ENCODE peak calls at places on chromosome 16, in seven cellular contexts. E, K, G, Y, A, C and Z are unnamed samples.
A peak's percentile ranks its signal among the peaks of the same experiment; 100 is the strongest.

GRCh38 chr16:56814537-56815432 is 50.2 kb upstream of the SLC12A3 start:
- DNase-seq in Y (no peak), E (no peak), A (no peak), G (no peak), K (no peak), C (no peak), Z (no peak)

GRCh38 chr16:10738231-10739077 is 5.2 kb upstream of the NUBP1 start:
- DNase-seq in E (no peak), K (peak; percentile 44), A (peak; percentile 68), G (peak; percentile 30), Y (no peak), C (peak; percentile 28), Z (peak; percentile 56)

GRCh38 chr16:88298166-88298881 is 84.4 kb upstream of the ZNF469 start:
- DNase-seq in K (no peak), C (peak; percentile 72), G (no peak), Y (no peak), A (peak; percentile 61), E (no peak), Z (no peak)

GRCh38 chr16:65023802-65024201 is 98.1 kb downstream of the CDH11 start:
- DNase-seq in C (no peak), K (no peak), Y (no peak), G (no peak), A (no peak), E (no peak), Z (no peak)

GRCh38 chr16:23016372-23016771 is 132.9 kb downstream of the USP31 start:
- DNase-seq in E (no peak), Y (no peak), A (no peak), G (no peak), C (no peak), K (no peak), Z (no peak)

GRCh38 chr16:54805648-54806047 is 125.0 kb upstream of the IRX5 start:
- DNase-seq in C (no peak), G (no peak), E (no peak), A (no peak), Y (no peak), K (no peak), Z (no peak)

GRCh38 chr16:66477028-66477515 is 50.0 kb downstream of the BEAN1 start:
- DNase-seq in A (no peak), E (no peak), K (no peak), G (no peak), Y (no peak), C (no peak), Z (peak; percentile 9)

GRCh38 chr16:14172200-14172805 is 101.2 kb downstream of the MRTFB start:
- DNase-seq in E (no peak), K (no peak), Y (no peak), G (no peak), A (peak; percentile 84), C (peak; percentile 23), Z (no peak)

GRCh38 chr16:2093793-2094192 is 41.9 kb downstream of the PKD1 start:
- DNase-seq in K (no peak), Y (no peak), G (no peak), A (no peak), E (no peak), C (no peak), Z (no peak)

GRCh38 chr16:1493746-1494094 is 560 bp downstream of the TELO2 start:
- DNase-seq in E (no peak), G (no peak), K (no peak), A (peak; percentile 7), C (peak; percentile 60), Y (no peak), Z (no peak)

GRCh38 chr16:89562939-89563338 is 2.5 kb downstream of the RPL13 start:
- DNase-seq in C (no peak), G (no peak), K (no peak), A (no peak), Y (no peak), E (no peak), Z (no peak)

GRCh38 chr16:75621170-75621477 is 2.0 kb downstream of the ADAT1 start:
- DNase-seq in G (no peak), C (peak; percentile 52), A (peak; percentile 63), Y (no peak), K (no peak), E (no peak), Z (no peak)

GRCh38 chr16:88796278-88796677 is 7.3 kb upstream of the CDT1 start:
- DNase-seq in K (no peak), E (no peak), A (no peak), Y (no peak), C (no peak), G (no peak), Z (no peak)

GRCh38 chr16:54277845-54278703 is 8.5 kb downstream of the IRX3 start:
- DNase-seq in K (no peak), E (no peak), A (no peak), C (no peak), Y (peak; percentile 36), G (no peak), Z (no peak)

GRCh38 chr16:3959148-3959547 is 78.6 kb upstream of the CREBBP start:
- DNase-seq in C (no peak), G (peak; percentile 90), E (no peak), K (no peak), Y (no peak), A (peak; percentile 86), Z (no peak)

GRCh38 chr16:24036614-24037013 is 200.8 kb downstream of the PRKCB start:
- DNase-seq in C (peak; percentile 88), Y (peak; percentile 36), G (peak; percentile 0), E (no peak), K (peak; percentile 50), A (peak; percentile 59), Z (no peak)

GRCh38 chr16:81429045-81429521 is 15.5 kb upstream of the CMIP start:
- DNase-seq in E (no peak), C (peak; percentile 71), G (no peak), K (no peak), Y (no peak), A (peak; percentile 62), Z (no peak)

GRCh38 chr16:64391009-64391663 is 730.7 kb downstream of the CDH11 start:
- DNase-seq in G (no peak), A (peak; percentile 44), Y (no peak), C (peak; percentile 27), K (no peak), E (no peak), Z (no peak)

GRCh38 chr16:23323224-23324030 is 21.3 kb downstream of the SCNN1B start:
- DNase-seq in A (no peak), E (no peak), K (no peak), G (no peak), Y (no peak), C (no peak), Z (no peak)

GRCh38 chr16:70162041-70162451 is 11.5 kb upstream of the CLEC18C start:
- DNase-seq in K (no peak), E (no peak), C (peak; percentile 71), A (peak; percentile 75), Y (no peak), G (no peak), Z (no peak)

GRCh38 chr16:84562174-84562815 is 55.6 kb downstream of the COTL1 start:
- DNase-seq in G (no peak), K (no peak), C (no peak), E (no peak), Y (no peak), A (no peak), Z (no peak)

GRCh38 chr16:66408181-66409048 is 18.7 kb upstream of the BEAN1 start:
- DNase-seq in E (no peak), A (peak; percentile 84), G (no peak), K (peak; percentile 10), C (peak; percentile 48), Y (no peak), Z (no peak)

GRCh38 chr16:68452176-68452575 is 3.9 kb upstream of the SMPD3 start:
- DNase-seq in C (peak; percentile 70), G (no peak), A (no peak), E (no peak), K (no peak), Y (no peak), Z (no peak)

GRCh38 chr16:56258508-56259424 is 67.5 kb downstream of the GNAO1 start:
- DNase-seq in G (no peak), C (no peak), A (no peak), K (no peak), E (no peak), Y (no peak), Z (no peak)

GRCh38 chr16:27752241-27752640 is 202.3 kb downstream of the KATNIP start:
- DNase-seq in K (no peak), G (no peak), A (no peak), C (no peak), Y (no peak), E (no peak), Z (no peak)

GRCh38 chr16:71846443-71846842 is 667 bp downstream of the ATXN1L start:
- DNase-seq in A (no peak), Y (no peak), C (peak; percentile 19), G (no peak), E (no peak), K (peak; percentile 9), Z (no peak)

GRCh38 chr16:3007957-3008748 is 4.6 kb upstream of the CLDN9 start:
- DNase-seq in G (no peak), Y (no peak), K (no peak), A (no peak), C (no peak), E (no peak), Z (no peak)

GRCh38 chr16:72829846-72830620 is 217.9 kb downstream of the ZFHX3 start:
- DNase-seq in Y (no peak), C (no peak), E (no peak), G (no peak), K (no peak), A (no peak), Z (no peak)

GRCh38 chr16:11913425-11914079 is 2.2 kb downstream of the GSPT1 start:
- DNase-seq in G (no peak), Y (no peak), A (no peak), E (no peak), K (no peak), C (no peak), Z (no peak)

GRCh38 chr16:27892879-27893278 is 170.6 kb downstream of the GSG1L start:
- DNase-seq in K (no peak), C (no peak), G (no peak), Y (no peak), A (no peak), E (no peak), Z (no peak)